ENCODE peak calls at places on chromosomes 7 and 10, in five cellular contexts. R is cardiac fibroblast, H is brain microvascular endothelial cell, F is mucosa of descending colon, V is tibial artery. Z is an unnamed sample.

GRCh38 chr7:130904031-130904757 is 170.2 kb upstream of the KLF14 start:
- DNase-seq in R (peak), H (peak), F (no peak), V (no peak), Z (peak)

GRCh38 chr10:49508249-49508648 is 30.7 kb downstream of the ERCC6 start:
- DNase-seq in R (no peak), H (no peak), F (no peak), V (no peak), Z (no peak)

GRCh38 chr7:151453326-151453791 is 13.4 kb upstream of the CRYGN start:
- DNase-seq in R (no peak), H (no peak), F (no peak), V (no peak), Z (peak)

GRCh38 chr10:15720635-15721310 is 1.1 kb upstream of the ITGA8 start:
- DNase-seq in R (no peak), H (no peak), F (no peak), V (no peak), Z (no peak)

GRCh38 chr7:105067691-105068090 is 53.7 kb downstream of the KMT2E start:
- DNase-seq in R (no peak), H (no peak), F (no peak), V (no peak), Z (no peak)

GRCh38 chr10:8776926-8777625 is 722.6 kb downstream of the GATA3 start:
- DNase-seq in R (no peak), H (no peak), F (no peak), V (no peak), Z (no peak)

GRCh38 chr7:27051451-27051850 is 44.3 kb downstream of the HOXA1 start:
- DNase-seq in R (no peak), H (no peak), F (no peak), V (no peak), Z (peak)

GRCh38 chr10:131556897-131557500 is 245.5 kb upstream of the TCERG1L start:
- DNase-seq in R (no peak), H (no peak), F (no peak), V (no peak), Z (no peak)

GRCh38 chr7:82156938-82157337 is 286.6 kb downstream of the CACNA2D1 start:
- DNase-seq in R (no peak), H (no peak), F (no peak), V (no peak), Z (peak)

GRCh38 chr10:5565671-5566581 is 41.2 kb downstream of the CALML3 start:
- DNase-seq in R (no peak), H (peak), F (no peak), V (peak), Z (peak)

GRCh38 chr10:6850452-6850851 is 270.4 kb upstream of the PRKCQ start:
- DNase-seq in R (no peak), H (no peak), F (no peak), V (no peak), Z (no peak)

GRCh38 chr7:2475678-2476015 is 551 bp downstream of the GRIFIN start:
- DNase-seq in R (no peak), H (no peak), F (no peak), V (no peak), Z (no peak)

GRCh38 chr10:98338896-98339295 is 70.9 kb upstream of the LOXL4 start:
- DNase-seq in R (no peak), H (no peak), F (no peak), V (no peak), Z (no peak)

GRCh38 chr7:7321681-7322080 is 139.3 kb downstream of the C1GALT1 start:
- DNase-seq in R (peak), H (no peak), F (peak), V (no peak), Z (peak)

GRCh38 chr7:112431803-112432202 is 18.5 kb upstream of the IFRD1 start:
- DNase-seq in R (no peak), H (no peak), F (no peak), V (no peak), Z (no peak)

GRCh38 chr10:16987129-16987670 is 142.4 kb downstream of the CUBN start:
- DNase-seq in R (peak), H (peak), F (no peak), V (no peak), Z (peak)

GRCh38 chr7:5237286-5237685 is 45.5 kb upstream of the SLC29A4 start:
- DNase-seq in R (peak), H (no peak), F (peak), V (peak), Z (peak)

GRCh38 chr10:44306762-44307161 is 78.1 kb downstream of the CXCL12 start:
- DNase-seq in R (no peak), H (no peak), F (no peak), V (no peak), Z (peak)

GRCh38 chr7:2101630-2102374 is 130.9 kb downstream of the MAD1L1 start:
- DNase-seq in R (no peak), H (no peak), F (no peak), V (no peak), Z (no peak)

DNA sequence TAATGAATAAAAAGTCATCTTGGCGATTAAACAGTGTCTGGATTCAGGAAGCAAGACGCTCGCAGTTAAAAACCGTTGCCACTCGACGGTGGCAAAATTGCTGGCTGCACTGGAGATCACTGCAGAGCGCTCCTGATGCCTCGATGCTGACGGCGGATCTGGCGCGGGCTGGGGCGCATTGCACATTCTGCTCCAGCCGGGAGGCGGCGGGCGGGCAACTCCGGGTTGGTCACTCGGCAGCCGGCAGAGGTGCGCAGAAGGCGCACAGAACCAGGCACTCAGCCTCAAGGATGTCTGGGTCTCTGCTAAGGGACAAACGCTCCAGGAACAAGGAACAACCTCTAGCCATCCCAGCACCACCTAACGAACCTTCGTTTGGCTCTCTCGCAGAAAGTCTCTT is 254.5 kb downstream of the OTUD1 start:
- DNase-seq in R (no peak), H (no peak), F (no peak), V (no peak), Z (no peak)
- TF ChIP-seq CTCF in R (no peak), H (peak), F (no peak), V (no peak), Z (no peak)

GRCh38 chr7:25952277-25953057 is 199.5 kb upstream of the NFE2L3 start:
- DNase-seq in R (no peak), H (no peak), F (no peak), V (no peak), Z (no peak)

GRCh38 chr7:25950488-25951413 is 201.2 kb upstream of the NFE2L3 start:
- DNase-seq in R (peak), H (peak), F (peak), V (peak), Z (peak)

GRCh38 chr7:25947669-25948516 is 204.1 kb upstream of the NFE2L3 start:
- DNase-seq in R (no peak), H (no peak), F (no peak), V (no peak), Z (no peak)

GRCh38 chr7:25951414-25952276 is 200.4 kb upstream of the NFE2L3 start:
- DNase-seq in R (peak), H (no peak), F (peak), V (no peak), Z (no peak)

GRCh38 chr7:25949672-25950487 is 202.1 kb upstream of the NFE2L3 start:
- DNase-seq in R (no peak), H (no peak), F (peak), V (no peak), Z (peak)
- TF ChIP-seq CTCF in R (no peak), H (no peak), F (no peak), V (no peak), Z (no peak)

GRCh38 chr10:87751274-87751673 is 66.8 kb downstream of the ATAD1 start:
- DNase-seq in R (no peak), H (no peak), F (no peak), V (no peak), Z (no peak)
- TF ChIP-seq CTCF in R (no peak), H (no peak), F (no peak), V (no peak), Z (no peak)

DNA sequence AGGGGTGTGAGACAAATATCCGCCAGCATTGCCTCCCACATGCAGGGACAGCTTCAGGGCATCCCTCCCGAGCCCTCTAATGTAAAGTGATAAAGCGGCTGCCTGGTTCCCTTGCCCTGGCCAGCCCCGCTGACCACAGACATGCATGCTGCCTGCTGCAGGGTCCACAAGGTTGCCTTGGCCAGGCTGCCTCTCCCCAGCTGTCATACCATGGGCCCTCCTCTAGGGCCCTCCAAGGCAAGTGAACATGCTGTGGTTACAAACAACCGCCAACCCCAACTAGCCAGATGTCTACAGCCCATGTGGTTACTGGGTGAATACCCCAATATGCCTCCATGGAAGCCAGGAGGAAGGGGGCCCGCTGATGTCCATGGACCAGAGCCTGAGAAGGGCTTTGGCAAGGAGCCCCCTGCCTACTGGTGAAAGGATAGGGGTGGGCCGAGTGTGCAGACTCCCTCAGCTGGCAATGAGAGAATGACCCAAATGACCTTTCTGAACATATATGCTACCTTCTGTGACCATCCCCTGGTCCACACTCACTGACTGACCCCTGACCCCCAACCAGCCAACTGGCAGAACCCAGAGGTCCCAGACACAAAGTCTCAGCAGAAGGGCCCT is 37.4 kb downstream of the GRID1 start:
- DNase-seq in R (no peak), H (no peak), F (no peak), V (peak), Z (no peak)
- TF ChIP-seq CTCF in R (no peak), H (no peak), F (no peak), V (no peak), Z (no peak)

GRCh38 chr7:55144333-55144954 is 125.6 kb downstream of the EGFR start:
- DNase-seq in R (no peak), H (no peak), F (no peak), V (no peak), Z (peak)
- TF ChIP-seq CTCF in R (peak), H (peak), F (no peak), V (no peak), Z (peak)

DNA sequence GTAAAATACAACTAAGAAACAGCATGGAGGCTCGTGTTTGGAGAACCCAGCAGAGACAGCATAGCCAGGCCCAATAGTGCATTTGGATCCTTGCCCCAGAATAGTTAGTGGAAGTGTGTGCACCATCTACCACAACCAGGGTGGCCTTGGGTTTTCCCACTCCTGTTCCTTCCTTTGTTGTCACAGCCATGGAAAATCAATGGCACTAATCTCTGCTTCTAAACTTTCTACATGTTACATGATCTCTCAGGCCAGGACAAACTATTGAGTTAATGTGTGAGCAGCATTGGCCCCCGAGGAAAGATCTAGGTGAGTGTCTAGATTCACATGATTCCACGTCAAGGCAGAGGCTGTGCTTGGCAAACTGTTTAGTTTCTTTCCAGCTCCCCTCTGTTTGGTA is 2.0 kb downstream of the CYP3A7 start:
- DNase-seq in R (no peak), H (no peak), F (no peak), V (no peak), Z (no peak)
- TF ChIP-seq CTCF in R (no peak), H (no peak), F (no peak), V (no peak), Z (no peak)

Z was measured in foreskin fibroblast.